ENCODE peak calls at places on chromosomes 2 and 18, in four cellular contexts. V is H1, A is OCI-LY7, N is mammary epithelial cell. Z is an unnamed sample.

GRCh38 chr2:171208648-171209047 is 48.0 kb upstream of the TLK1 start:
- DNase-seq in V (no peak), A (peak; percentile 11), N (no peak), Z (no peak)

GRCh38 chr2:10285578-10286198 is 17.0 kb upstream of the HPCAL1 start:
- DNase-seq in V (peak; percentile 54), A (no peak), N (peak; percentile 49), Z (no peak)

GRCh38 chr2:229835601-229836283 is 86.1 kb downstream of the TRIP12 start:
- DNase-seq in V (no peak), A (no peak), N (peak; percentile 66), Z (no peak)

GRCh38 chr18:7338846-7339245 is 108.0 kb downstream of the LRRC30 start:
- DNase-seq in V (no peak), A (no peak), N (peak; percentile 34), Z (no peak)

GRCh38 chr2:74010087-74010541 is 25.4 kb downstream of the TET3 start:
- DNase-seq in V (no peak), A (no peak), N (peak; percentile 94), Z (no peak)

GRCh38 chr2:190627881-190628412 is 20.9 kb upstream of the NAB1 start:
- DNase-seq in V (no peak), A (no peak), N (no peak), Z (no peak)

GRCh38 chr2:174153757-174154680 is 94.3 kb downstream of the OLA1 start:
- DNase-seq in V (no peak), A (no peak), N (peak; percentile 64), Z (no peak)

GRCh38 chr18:61738042-61738441 is 154.8 kb downstream of the RNF152 start:
- DNase-seq in V (no peak), A (no peak), N (no peak), Z (no peak)

GRCh38 chr2:139209586-139209985 is 429.4 kb upstream of the NXPH2 start:
- DNase-seq in V (no peak), A (no peak), N (no peak), Z (no peak)

GRCh38 chr2:42139141-42139540 is 30.0 kb upstream of the EML4 start:
- DNase-seq in V (no peak), A (no peak), N (no peak), Z (no peak)

GRCh38 chr2:171185941-171186340 is 25.2 kb upstream of the TLK1 start:
- DNase-seq in V (no peak), A (no peak), N (no peak), Z (no peak)

GRCh38 chr2:10526281-10526680 is 78.2 kb upstream of the ODC1 start:
- DNase-seq in V (no peak), A (no peak), N (no peak), Z (no peak)

GRCh38 chr2:25251461-25252273 is 83.3 kb upstream of the POMC start:
- DNase-seq in V (peak; percentile 79), A (no peak), N (peak; percentile 27), Z (no peak)

GRCh38 chr2:120804446-120804845 is 68.8 kb downstream of the GLI2 start:
- DNase-seq in V (no peak), A (no peak), N (no peak), Z (no peak)

GRCh38 chr2:207395535-207396251 is 134.1 kb upstream of the CREB1 start:
- DNase-seq in V (no peak), A (no peak), N (peak; percentile 76), Z (no peak)

GRCh38 chr18:79400091-79400590 is 4.4 kb downstream of the NFATC1 start:
- DNase-seq in V (peak; percentile 58), A (peak; percentile 70), N (no peak), Z (no peak)

GRCh38 chr18:12278765-12279682 is 24.9 kb downstream of the CIDEA start:
- DNase-seq in V (peak; percentile 78), A (no peak), N (peak; percentile 87), Z (no peak)

GRCh38 chr18:39434223-39434622 is 1868.6 kb upstream of the CELF4 start:
- DNase-seq in V (no peak), A (no peak), N (no peak), Z (no peak)

GRCh38 chr18:47953471-47953931 is 23.0 kb upstream of the SMAD2 start:
- DNase-seq in V (no peak), A (peak; percentile 12), N (peak; percentile 41), Z (no peak)

GRCh38 chr2:157173740-157174184 is 83.7 kb upstream of the GALNT5 start:
- DNase-seq in V (no peak), A (no peak), N (peak; percentile 91), Z (no peak)

GRCh38 chr18:10032331-10032979 is 118.6 kb downstream of the VAPA start:
- DNase-seq in V (peak; percentile 83), A (no peak), N (no peak), Z (no peak)

GRCh38 chr2:219443697-219444023 is 9.0 kb downstream of the SPEG start:
- DNase-seq in V (no peak), A (no peak), N (no peak), Z (no peak)

GRCh38 chr2:138395565-138396306 is 105.8 kb upstream of the SPOPL start:
- DNase-seq in V (no peak), A (no peak), N (peak; percentile 90), Z (no peak)

GRCh38 chr18:62088146-62088545 is 98.7 kb downstream of the PIGN start:
- DNase-seq in V (no peak), A (no peak), N (no peak), Z (no peak)

GRCh38 chr2:237213325-237214040 is 127.8 kb downstream of the COPS8 start:
- DNase-seq in V (no peak), A (no peak), N (peak; percentile 31), Z (no peak)

GRCh38 chr18:32328379-32328778 is 138.5 kb downstream of the MEP1B start:
- DNase-seq in V (no peak), A (no peak), N (peak; percentile 27), Z (no peak)

GRCh38 chr2:62462211-62462610 is 43.8 kb downstream of the TMEM17 start:
- DNase-seq in V (no peak), A (no peak), N (no peak), Z (no peak)
- H3K4me1 ChIP-seq in V (peaks cover 17% of the 10 kb centered on the region), A (no peaks in the 10 kb centered on the region), N (peaks cover 16% of the 10 kb centered on the region), Z (peaks cover 6% of the 10 kb centered on the region)

GRCh38 chr2:19868224-19868623 is 33.6 kb downstream of the TTC32 start:
- DNase-seq in V (no peak), A (no peak), N (no peak), Z (no peak)
- H3K4me3 ChIP-seq in V (peak overlapping the region; percentile 59), A (no peak overlapping the region), N (no peak overlapping the region), Z (peak overlapping the region; percentile 46)

GRCh38 chr2:127704641-127705243 is 3.4 kb downstream of the SFT2D3 start:
- DNase-seq in V (no peak), A (no peak), N (no peak), Z (no peak)
- H3K9me3 ChIP-seq in V (no peaks in the 10 kb centered on the region), A (no peaks in the 10 kb centered on the region), N (no peaks in the 10 kb centered on the region), Z (no peaks in the 10 kb centered on the region)

DNA sequence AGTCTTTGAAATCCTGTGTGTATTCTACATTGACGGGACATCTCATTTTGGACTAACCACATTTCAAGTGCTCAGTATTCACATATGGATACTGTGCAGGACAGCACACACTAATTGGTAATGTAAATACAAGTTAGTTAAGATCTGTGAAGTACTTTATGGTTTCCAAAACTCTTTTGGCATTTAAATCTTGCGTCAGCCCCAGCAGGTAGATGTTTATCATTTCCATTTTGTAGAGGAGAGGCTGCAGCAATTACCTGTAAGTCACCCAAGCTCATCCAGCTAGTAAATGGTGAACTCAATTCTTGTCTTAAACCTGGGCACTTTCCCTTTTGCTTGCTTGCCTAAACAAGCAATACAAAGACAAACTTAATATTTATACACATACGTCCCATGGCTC is 1.6 kb upstream of the NAGK start:
- DNase-seq in V (no peak), A (peak; percentile 26), N (no peak), Z (no peak)
- H3K4me1 ChIP-seq in V (no peaks in the 10 kb centered on the region), A (peaks cover 81% of the 10 kb centered on the region), N (peaks cover 46% of the 10 kb centered on the region), Z (no peaks in the 10 kb centered on the region)

GRCh38 chr2:579961-580360 is 97.2 kb downstream of the TMEM18 start:
- DNase-seq in V (no peak), A (no peak), N (no peak), Z (no peak)
- H3K4me3 ChIP-seq in V (no peak overlapping the region), A (no peak overlapping the region), N (no peak overlapping the region), Z (no peak overlapping the region)

DNA sequence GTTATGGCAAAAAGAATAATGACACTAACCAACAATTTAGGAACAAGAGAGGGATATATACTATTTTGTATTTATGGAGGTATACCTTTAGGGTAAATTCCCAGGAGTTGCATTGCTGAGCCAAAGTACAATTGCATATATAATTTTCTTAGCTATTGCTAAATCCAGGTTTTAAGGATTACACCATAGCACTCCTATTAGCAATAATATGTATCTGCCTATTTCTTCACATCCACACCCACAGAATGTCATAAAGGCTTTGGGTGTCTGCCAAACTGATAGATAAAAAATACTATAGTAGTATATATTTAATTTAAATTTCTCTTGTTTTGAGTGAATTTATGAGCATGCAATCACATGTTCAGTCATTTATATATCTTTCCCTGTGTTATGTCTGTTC is 11.5 kb upstream of the SERPINB13 start:
- DNase-seq in V (no peak), A (no peak), N (no peak), Z (no peak)
- H3K9me3 ChIP-seq in V (no peaks in the 10 kb centered on the region), A (no peaks in the 10 kb centered on the region), N (no peaks in the 10 kb centered on the region), Z (no peaks in the 10 kb centered on the region)